ENCODE peak calls at places on chromosome 15, in ten cellular contexts. W, N, O, R, X, G, C, Y, H and M are unnamed samples.

GRCh38 chr15:90295270-90295648 is 29.8 kb downstream of the NGRN start:
- DNase-seq in W (no peak), G (no peak), C (peak; percentile 41), O (peak; percentile 54), N (no peak), R (no peak), Y (no peak), X (no peak), H (no peak), M (no peak)

GRCh38 chr15:27743638-27744037 is 355.5 kb downstream of the OCA2 start:
- DNase-seq in N (no peak), O (no peak), R (no peak), C (no peak), W (no peak), G (no peak), X (no peak), H (no peak), Y (no peak), M (no peak)

GRCh38 chr15:73688455-73688854 is 4.3 kb downstream of the CD276 start:
- DNase-seq in H (no peak), Y (no peak), R (no peak), N (no peak), X (peak; percentile 43), C (no peak), O (no peak), G (no peak), W (no peak), M (no peak)

GRCh38 chr15:73239564-73240208 is 129.1 kb downstream of the HCN4 start:
- DNase-seq in W (no peak), Y (no peak), O (no peak), H (no peak), X (peak; percentile 9), C (no peak), R (no peak), G (no peak), N (peak; percentile 12), M (no peak)

GRCh38 chr15:100833432-100834389 is 45.9 kb upstream of the ALDH1A3 start:
- DNase-seq in C (no peak), X (peak; percentile 2), N (no peak), Y (no peak), W (peak; percentile 25), R (no peak), H (no peak), O (no peak), G (no peak), M (no peak)

GRCh38 chr15:101045835-101046691 is 126.9 kb downstream of the LRRK1 start:
- DNase-seq in X (no peak), W (no peak), Y (no peak), G (no peak), C (no peak), N (no peak), H (no peak), R (no peak), O (no peak), M (no peak)

GRCh38 chr15:66941231-66941711 is 124.1 kb upstream of the SMAD3 start:
- DNase-seq in G (no peak), N (no peak), O (no peak), Y (no peak), X (no peak), R (no peak), W (no peak), C (no peak), H (no peak), M (no peak)

GRCh38 chr15:97692317-97693015 is 268.0 kb upstream of the ARRDC4 start:
- DNase-seq in X (no peak), R (no peak), G (no peak), H (no peak), W (no peak), O (no peak), N (no peak), C (no peak), Y (no peak), M (no peak)

GRCh38 chr15:29014493-29014892 is 128.7 kb downstream of the APBA2 start:
- DNase-seq in Y (no peak), O (no peak), R (no peak), C (no peak), W (no peak), G (no peak), X (peak; percentile 29), H (no peak), N (no peak), M (no peak)

GRCh38 chr15:88166330-88166993 is 90.1 kb downstream of the NTRK3 start:
- DNase-seq in R (peak; percentile 8), C (no peak), G (peak; percentile 85), W (peak; percentile 11), Y (no peak), O (no peak), X (peak; percentile 29), H (no peak), N (peak; percentile 5), M (peak; percentile 76)

GRCh38 chr15:49044761-49045571 is 1.3 kb downstream of the SECISBP2L start:
- DNase-seq in O (no peak), H (no peak), N (no peak), G (no peak), R (no peak), C (no peak), W (peak; percentile 34), X (peak; percentile 16), Y (no peak), M (no peak)

GRCh38 chr15:70627734-70628541 is 135.4 kb downstream of the UACA start:
- DNase-seq in H (no peak), G (no peak), R (no peak), N (no peak), C (no peak), W (no peak), O (no peak), Y (no peak), X (no peak), M (peak; percentile 29)

GRCh38 chr15:72011291-72011940 is 106.5 kb downstream of the MYO9A start:
- DNase-seq in R (no peak), Y (no peak), O (no peak), C (no peak), H (no peak), X (no peak), W (no peak), G (no peak), N (no peak), M (no peak)